ENCODE peak calls at places on chromosomes 3 and 15, in seven cellular contexts. V, W, H, D, M, F and Y are unnamed samples. For H3K27me3, the result is how much of the 10 kb centered on the place peaks cover.

GRCh38 chr3:129045675-129046036 is 14.9 kb upstream of the GP9 start:
- DNase-seq in V (peak), W (peak), H (no peak), D (no peak), M (no peak), F (peak), Y (no peak)

GRCh38 chr3:125043599-125044151 is 12.1 kb downstream of the HEG1 start:
- DNase-seq in V (peak), W (no peak), H (no peak), D (peak), M (no peak), F (peak), Y (no peak)

GRCh38 chr3:79361748-79362378 is 405.9 kb downstream of the ROBO1 start:
- DNase-seq in V (no peak), W (no peak), H (peak), D (peak), M (no peak), F (no peak), Y (peak)

GRCh38 chr3:13512451-13512850 is 32.3 kb downstream of the HDAC11 start:
- DNase-seq in V (peak), W (no peak), H (no peak), D (no peak), M (no peak), F (no peak), Y (no peak)

GRCh38 chr3:150184426-150185071 is 213.9 kb upstream of the PFN2 start:
- DNase-seq in V (no peak), W (no peak), H (no peak), D (no peak), M (no peak), F (no peak), Y (peak)

GRCh38 chr15:75313116-75313845 is 22.6 kb upstream of the COMMD4 start:
- DNase-seq in V (no peak), W (no peak), H (no peak), D (no peak), M (no peak), F (no peak), Y (no peak)

GRCh38 chr15:39969871-39970270 is 36.0 kb downstream of the EIF2AK4 start:
- DNase-seq in V (no peak), W (no peak), H (no peak), D (no peak), M (no peak), F (peak), Y (peak)

GRCh38 chr3:42014949-42015533 is 53.1 kb upstream of the ULK4 start:
- DNase-seq in V (peak), W (no peak), H (peak), D (no peak), M (no peak), F (peak), Y (no peak)

GRCh38 chr15:40122239-40122638 is 13.6 kb upstream of the BMF start:
- DNase-seq in V (no peak), W (no peak), H (no peak), D (no peak), M (no peak), F (no peak), Y (no peak)

GRCh38 chr15:66115568-66116206 is 137.9 kb downstream of the MEGF11 start:
- DNase-seq in V (no peak), W (peak), H (no peak), D (no peak), M (no peak), F (no peak), Y (no peak)

GRCh38 chr3:184459355-184459754 is 79.5 kb downstream of the CHRD start:
- DNase-seq in V (no peak), W (no peak), H (no peak), D (no peak), M (no peak), F (no peak), Y (peak)

GRCh38 chr15:40379853-40380252 is 2.7 kb upstream of the KNSTRN start:
- DNase-seq in V (no peak), W (no peak), H (no peak), D (no peak), M (no peak), F (peak), Y (peak)

GRCh38 chr3:62374375-62374876 is 1.1 kb upstream of the FEZF2 start:
- DNase-seq in V (no peak), W (no peak), H (peak), D (no peak), M (peak), F (no peak), Y (peak)

DNA sequence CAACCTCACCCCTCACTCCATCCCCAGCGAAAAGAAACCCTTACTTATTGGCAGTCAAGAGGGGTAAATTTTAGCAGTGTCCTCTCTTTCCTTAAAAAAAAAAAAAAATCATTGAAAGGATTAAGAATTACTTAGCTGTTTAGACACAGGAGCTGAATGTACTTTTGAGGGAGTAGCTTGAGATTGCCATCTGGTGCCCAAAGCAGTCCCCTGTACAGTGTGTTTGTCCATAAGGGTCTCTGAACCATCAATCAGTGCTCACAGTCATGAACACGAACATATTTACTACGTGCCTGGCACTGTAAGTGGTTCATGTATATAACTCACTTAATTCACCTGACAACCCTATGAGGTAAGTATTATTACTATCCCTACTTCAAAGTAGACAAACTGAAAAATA is 463.5 kb downstream of the RAP2B start:
- DNase-seq in V (no peak), W (no peak), H (no peak), D (no peak), M (no peak), F (no peak), Y (no peak)
- TF ChIP-seq CTCF in V (no peak), W (no peak), H (no peak), D (no peak), M (no peak), F (no peak), Y (peak)

GRCh38 chr3:134607054-134608022 is 43.5 kb downstream of the KY start:
- DNase-seq in V (no peak), W (no peak), H (no peak), D (no peak), M (no peak), F (no peak), Y (no peak)

GRCh38 chr3:134605506-134605905 is 45.3 kb downstream of the KY start:
- DNase-seq in V (no peak), W (no peak), H (no peak), D (no peak), M (no peak), F (no peak), Y (no peak)

GRCh38 chr3:134603956-134604355 is 46.9 kb downstream of the KY start:
- DNase-seq in V (no peak), W (no peak), H (no peak), D (no peak), M (no peak), F (no peak), Y (no peak)

GRCh38 chr3:134608023-134608758 is 42.6 kb downstream of the KY start:
- DNase-seq in V (no peak), W (no peak), H (no peak), D (no peak), M (no peak), F (no peak), Y (no peak)

DNA sequence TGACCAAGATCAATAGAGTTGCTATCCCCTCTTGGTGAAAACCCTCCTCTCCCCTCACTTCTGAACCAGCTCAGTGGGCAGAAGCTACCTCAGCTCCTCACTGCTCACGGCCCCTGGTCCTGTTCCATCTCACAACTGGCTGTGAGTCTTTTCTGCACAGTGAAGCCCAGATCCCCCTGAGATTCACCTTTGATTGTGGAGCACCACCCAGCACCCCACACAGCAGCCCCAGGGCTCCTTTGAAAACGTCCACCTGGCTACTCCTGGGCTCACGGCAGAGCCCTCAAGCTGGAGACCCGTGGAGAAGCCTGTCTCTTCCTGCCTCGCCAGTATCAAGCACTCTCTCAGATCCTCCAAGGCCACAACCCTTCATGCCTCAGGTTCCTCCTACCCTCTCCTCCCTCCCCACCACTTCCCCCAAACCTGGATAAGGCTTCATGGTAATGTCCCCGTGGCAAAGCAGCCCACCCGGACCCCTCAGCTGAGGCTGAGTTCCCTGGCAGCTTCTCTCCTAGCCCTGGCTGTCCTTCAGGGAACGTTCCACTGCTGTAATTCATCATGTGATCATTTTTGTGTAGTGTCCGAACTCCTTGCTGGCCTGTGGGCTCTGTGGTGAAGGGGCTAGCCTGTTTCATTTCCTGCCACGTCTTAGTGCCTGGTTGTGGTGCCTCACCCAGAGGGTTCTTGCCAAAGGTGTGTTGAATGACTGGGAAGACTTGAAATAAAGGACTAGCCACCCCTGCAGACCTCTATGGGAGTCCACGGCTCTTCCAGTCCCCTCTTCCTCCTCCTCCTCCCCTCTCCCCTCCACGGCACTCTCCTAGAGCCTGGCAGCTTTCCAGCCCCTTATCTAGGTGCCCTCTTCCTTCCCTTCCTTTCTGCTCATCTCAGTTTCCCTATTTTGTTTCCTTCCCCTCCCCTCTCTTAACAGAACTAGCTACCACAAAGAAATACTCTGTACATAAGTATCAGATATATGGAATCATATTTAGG is 44.5 kb downstream of the KY start:
- DNase-seq in V (no peak), W (no peak), H (no peak), D (no peak), M (no peak), F (no peak), Y (no peak)
- H3K27me3 ChIP-seq in V (under half), W (under half), H (under half), D (under half), M (under half), F (under half), Y (under half)

DNA sequence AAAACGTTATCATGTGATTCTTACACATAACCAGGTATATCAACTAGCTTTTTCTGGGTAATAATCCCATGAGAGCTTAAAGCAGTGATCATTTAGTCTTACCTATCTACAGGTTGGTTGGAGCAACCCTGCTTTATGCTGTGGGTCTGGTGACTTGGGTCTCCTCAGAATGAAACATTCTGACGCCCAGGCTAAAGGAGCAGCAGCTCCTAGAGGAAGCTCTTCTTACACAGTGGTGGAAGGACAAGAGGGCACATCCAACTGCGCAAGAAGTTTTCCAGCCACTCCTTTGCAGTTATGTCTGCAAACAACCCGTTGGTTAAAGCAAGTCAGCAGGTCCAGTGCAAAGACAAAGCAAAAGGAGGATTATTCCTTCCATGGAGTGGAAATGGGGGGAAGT is 377.5 kb downstream of the EDEM1 start:
- DNase-seq in V (no peak), W (no peak), H (no peak), D (no peak), M (no peak), F (no peak), Y (no peak)
- TF ChIP-seq CTCF in V (no peak), W (no peak), H (no peak), D (no peak), M (no peak), F (no peak), Y (no peak)

GRCh38 chr3:181699171-181699903 is 12.4 kb upstream of the SOX2 start:
- DNase-seq in V (no peak), W (no peak), H (peak), D (no peak), M (no peak), F (no peak), Y (no peak)

GRCh38 chr3:181696641-181697230 is 15.0 kb upstream of the SOX2 start:
- DNase-seq in V (no peak), W (no peak), H (no peak), D (no peak), M (no peak), F (no peak), Y (no peak)

GRCh38 chr3:181700168-181701087 is 11.3 kb upstream of the SOX2 start:
- DNase-seq in V (no peak), W (no peak), H (peak), D (peak), M (no peak), F (peak), Y (peak)

GRCh38 chr3:181695661-181696491 is 15.8 kb upstream of the SOX2 start:
- DNase-seq in V (no peak), W (no peak), H (peak), D (peak), M (peak), F (no peak), Y (no peak)

GRCh38 chr3:181698263-181698944 is 13.3 kb upstream of the SOX2 start:
- DNase-seq in V (no peak), W (no peak), H (no peak), D (no peak), M (no peak), F (no peak), Y (no peak)
- H3K27me3 ChIP-seq in V (half or more), W (under half), H (under half), D (half or more), M (half or more), F (half or more), Y (under half)

DNA sequence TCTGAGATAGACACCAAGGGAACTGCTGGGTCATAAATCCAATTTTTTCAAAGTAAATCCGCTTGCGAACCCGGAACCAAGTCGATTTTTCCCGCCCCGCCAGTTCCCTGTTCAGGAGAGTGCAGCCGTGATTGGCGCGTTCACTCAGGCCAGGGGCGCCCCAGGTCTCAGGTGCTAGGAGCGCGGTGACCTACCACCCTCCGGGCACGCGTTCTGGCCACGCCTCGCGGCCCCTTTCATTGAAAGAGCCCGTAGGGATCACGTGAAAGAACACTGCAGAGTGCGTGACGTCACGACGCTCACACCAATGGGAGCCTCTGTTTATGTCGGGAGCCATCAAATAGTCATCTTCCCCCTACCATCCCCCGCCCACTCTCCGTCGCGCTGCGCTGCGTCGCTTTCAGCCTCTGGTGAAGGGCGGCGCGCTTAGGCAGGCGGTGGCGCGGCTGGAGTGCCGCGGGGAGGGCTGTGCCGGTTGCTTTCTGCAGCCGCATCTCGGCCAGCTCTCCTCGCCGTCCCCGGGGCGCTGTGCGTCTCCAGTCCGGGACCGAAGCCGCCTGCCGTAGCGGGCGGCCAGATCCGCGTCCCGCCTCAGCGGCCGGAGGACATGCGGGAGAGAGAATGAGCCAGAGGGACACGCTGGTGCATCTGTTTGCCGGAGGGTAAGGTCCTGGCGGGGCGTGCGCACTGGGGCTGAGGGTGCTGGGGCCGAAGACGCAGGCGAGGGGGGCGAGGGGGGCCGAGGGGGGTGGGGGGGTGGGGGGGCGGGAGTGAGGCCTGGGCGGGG is at the start of gene SLC25A36:
- DNase-seq in V (peak), W (peak), H (peak), D (peak), M (peak), F (peak), Y (peak)
- TF ChIP-seq CTCF in V (no peak), W (no peak), H (no peak), D (peak), M (no peak), F (no peak), Y (no peak)

GRCh38 chr3:72889310-72890165 is 1.7 kb downstream of the GXYLT2 start:
- DNase-seq in V (no peak), W (no peak), H (no peak), D (no peak), M (no peak), F (no peak), Y (no peak)

GRCh38 chr3:72890166-72890925 is 2.5 kb downstream of the GXYLT2 start:
- DNase-seq in V (no peak), W (no peak), H (no peak), D (no peak), M (no peak), F (no peak), Y (no peak)

GRCh38 chr3:72888546-72889309 is 882 bp downstream of the GXYLT2 start:
- DNase-seq in V (no peak), W (no peak), H (peak), D (peak), M (no peak), F (no peak), Y (no peak)

GRCh38 chr3:72887378-72887722 is 496 bp upstream of the GXYLT2 start:
- DNase-seq in V (no peak), W (no peak), H (no peak), D (no peak), M (no peak), F (no peak), Y (no peak)

GRCh38 chr3:72887723-72888545 is at the start of gene GXYLT2:
- DNase-seq in V (peak), W (no peak), H (peak), D (peak), M (peak), F (peak), Y (peak)
- H3K27me3 ChIP-seq in V (under half), W (under half), H (half or more), D (under half), M (under half), F (under half), Y (under half)

DNA sequence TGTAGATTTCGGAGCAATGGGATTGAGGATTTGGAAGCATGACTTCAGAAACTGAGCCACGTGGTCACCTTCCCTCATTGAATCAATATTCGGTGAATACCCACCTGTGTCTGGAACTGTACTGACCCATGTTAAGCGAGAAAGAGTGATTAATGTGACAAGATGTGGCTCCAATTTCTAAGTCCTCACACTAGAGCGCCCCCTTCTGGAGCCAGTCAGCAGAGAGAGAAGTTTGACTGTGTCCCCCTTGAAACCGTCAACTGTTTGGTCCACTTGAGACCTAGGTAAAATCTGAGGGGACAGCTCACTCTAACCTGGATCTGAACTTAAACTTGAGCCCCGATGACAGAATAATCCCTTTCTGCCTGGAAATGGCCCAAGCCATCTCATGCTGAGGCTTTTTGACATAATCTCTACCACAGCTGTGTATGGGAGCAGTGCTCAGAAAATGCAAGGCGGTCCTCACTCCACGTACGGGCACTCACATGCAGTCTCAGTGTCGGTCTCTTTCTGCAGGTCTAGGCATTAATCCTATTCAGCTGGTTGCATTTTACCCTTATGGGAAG is 47.8 kb upstream of the LIMD1 start:
- DNase-seq in V (no peak), W (no peak), H (peak), D (peak), M (no peak), F (no peak), Y (no peak)
- TF ChIP-seq CTCF in V (peak), W (peak), H (peak), D (peak), M (no peak), F (peak), Y (peak)

DNA sequence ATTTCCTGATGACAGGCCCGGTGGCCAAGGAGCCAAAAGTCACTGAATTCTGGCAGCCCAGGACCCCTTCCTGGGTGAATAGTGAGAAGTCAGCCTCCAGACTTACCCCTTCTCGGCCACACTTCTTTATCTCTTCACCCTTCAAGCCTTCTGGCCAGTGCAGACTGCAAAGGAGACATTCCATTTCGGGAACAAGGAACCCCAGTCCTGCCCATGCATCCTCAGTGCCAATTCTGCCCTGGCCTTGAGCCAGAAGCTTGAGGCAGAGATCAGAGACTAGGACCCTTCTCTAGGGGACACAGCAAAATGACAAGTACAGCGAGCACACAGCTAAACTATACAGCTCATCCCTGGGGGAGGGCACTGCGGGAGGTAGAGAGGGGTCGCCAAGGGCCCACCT is 28.8 kb downstream of the GRAMD2A start:
- DNase-seq in V (no peak), W (no peak), H (no peak), D (no peak), M (no peak), F (no peak), Y (no peak)
- H3K27me3 ChIP-seq in V (under half), W (under half), H (under half), D (under half), M (under half), F (under half), Y (under half)